ENCODE peak calls at places on chromosomes 2 and 18, in four cellular contexts. One of them, this sample, is unnamed.
A peak's percentile ranks its signal among the peaks of the same experiment; 100 is the strongest.

GRCh38 chr2:232898592-232899541 is 28.8 kb downstream of the SNORC start:
- DNase-seq in IMR-90: peak; percentile 75
- DNase-seq in neuronal stem cell: no peak
- DNase-seq in trophoblast cell: no peak
- DNase-seq in this sample: no peak

GRCh38 chr2:234032301-234032856 is 18.1 kb upstream of the SPP2 start:
- DNase-seq in IMR-90: peak; percentile 82
- DNase-seq in neuronal stem cell: no peak
- DNase-seq in trophoblast cell: no peak
- DNase-seq in this sample: no peak

GRCh38 chr2:235570966-235571692 is 77.3 kb downstream of the AGAP1 start:
- DNase-seq in IMR-90: no peak
- DNase-seq in neuronal stem cell: no peak
- DNase-seq in trophoblast cell: no peak
- DNase-seq in this sample: no peak

GRCh38 chr2:18610103-18610502 is 20.7 kb upstream of the NT5C1B start:
- DNase-seq in IMR-90: no peak
- DNase-seq in neuronal stem cell: no peak
- DNase-seq in trophoblast cell: no peak
- DNase-seq in this sample: no peak

GRCh38 chr2:110997646-110998045 is 123.1 kb upstream of the BCL2L11 start:
- DNase-seq in IMR-90: no peak
- DNase-seq in neuronal stem cell: no peak
- DNase-seq in trophoblast cell: no peak
- DNase-seq in this sample: no peak

GRCh38 chr2:134243244-134243643 is 10.6 kb upstream of the MGAT5 start:
- DNase-seq in IMR-90: no peak
- DNase-seq in neuronal stem cell: no peak
- DNase-seq in trophoblast cell: no peak
- DNase-seq in this sample: no peak

GRCh38 chr2:39265315-39265714 is 21.5 kb upstream of the CDKL4 start:
- DNase-seq in IMR-90: no peak
- DNase-seq in neuronal stem cell: no peak
- DNase-seq in trophoblast cell: no peak
- DNase-seq in this sample: no peak

GRCh38 chr2:239026711-239027430 is 179.0 kb downstream of the TWIST2 start:
- DNase-seq in IMR-90: no peak
- DNase-seq in neuronal stem cell: no peak
- DNase-seq in trophoblast cell: no peak
- DNase-seq in this sample: peak; percentile 64

GRCh38 chr2:161237397-161238263 is 70.6 kb upstream of the PSMD14 start:
- DNase-seq in IMR-90: peak; percentile 33
- DNase-seq in neuronal stem cell: peak; percentile 56
- DNase-seq in trophoblast cell: peak; percentile 29
- DNase-seq in this sample: peak; percentile 41

GRCh38 chr18:11674119-11674518 is 14.9 kb upstream of the GNAL start:
- DNase-seq in IMR-90: no peak
- DNase-seq in neuronal stem cell: no peak
- DNase-seq in trophoblast cell: no peak
- DNase-seq in this sample: no peak

DNA sequence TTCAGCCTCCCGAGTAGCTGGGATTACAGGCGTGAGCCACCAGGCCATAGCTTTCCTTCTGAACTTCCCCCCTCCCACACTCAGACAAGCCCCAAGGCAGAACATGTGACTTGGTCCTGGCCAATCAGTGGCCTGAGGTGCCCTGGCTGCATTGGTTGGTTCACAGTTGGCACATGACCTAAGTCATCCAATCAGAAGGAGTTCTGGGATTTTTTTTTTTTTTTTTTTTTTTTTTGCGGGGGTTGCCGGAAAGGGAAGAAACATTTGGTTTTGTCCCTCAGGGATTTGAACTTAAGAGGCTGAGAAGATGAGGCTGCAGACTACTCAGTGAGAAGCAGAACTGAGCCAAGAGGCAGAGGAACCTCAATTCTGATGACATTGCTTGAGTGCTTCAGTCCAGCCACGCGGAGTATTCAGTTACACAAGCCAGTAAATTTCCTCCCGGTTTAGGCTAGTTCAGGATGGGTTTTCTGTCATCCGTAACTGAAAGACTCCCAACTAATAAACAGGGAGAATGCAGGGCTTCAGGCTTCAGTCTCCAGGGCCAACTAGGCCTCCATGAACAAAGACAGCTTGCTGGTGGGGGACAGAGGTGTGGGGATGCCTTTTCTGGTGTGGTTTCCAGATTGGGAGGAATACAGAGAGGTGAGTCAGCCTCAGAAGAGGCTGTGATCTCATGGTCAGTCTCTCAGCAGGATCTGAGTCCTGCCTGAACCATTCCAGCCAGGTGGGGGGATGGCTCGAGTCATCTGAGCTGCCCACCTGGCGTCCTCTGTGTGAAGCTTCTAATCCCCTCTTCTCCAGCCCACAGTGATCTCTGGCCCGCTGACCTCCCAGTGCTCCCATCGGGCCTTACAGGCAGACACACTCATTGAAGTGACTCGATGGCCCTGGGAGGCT is 9.2 kb downstream of the PTMA start:
- DNase-seq in IMR-90: peak; percentile 76
- DNase-seq in neuronal stem cell: no peak
- DNase-seq in trophoblast cell: peak; percentile 87
- DNase-seq in this sample: peak; percentile 82
- H4K8ac ChIP-seq in IMR-90: no peak overlapping the region
- H4K8ac ChIP-seq in neuronal stem cell: no peak overlapping the region
- H4K8ac ChIP-seq in trophoblast cell: no peak overlapping the region
- H4K8ac ChIP-seq in this sample: no peak overlapping the region

GRCh38 chr2:121173112-121173511 is 111.9 kb downstream of the TFCP2L1 start:
- DNase-seq in IMR-90: no peak
- DNase-seq in neuronal stem cell: no peak
- DNase-seq in trophoblast cell: no peak
- DNase-seq in this sample: no peak

GRCh38 chr2:121170577-121170976 is 114.4 kb downstream of the TFCP2L1 start:
- DNase-seq in IMR-90: no peak
- DNase-seq in neuronal stem cell: no peak
- DNase-seq in trophoblast cell: no peak
- DNase-seq in this sample: no peak

GRCh38 chr2:121171625-121172119 is 113.3 kb downstream of the TFCP2L1 start:
- DNase-seq in IMR-90: no peak
- DNase-seq in neuronal stem cell: no peak
- DNase-seq in trophoblast cell: no peak
- DNase-seq in this sample: no peak

GRCh38 chr2:121173806-121174205 is 111.2 kb downstream of the TFCP2L1 start:
- DNase-seq in IMR-90: no peak
- DNase-seq in neuronal stem cell: no peak
- DNase-seq in trophoblast cell: no peak
- DNase-seq in this sample: no peak

GRCh38 chr2:121172456-121172855 is 112.5 kb downstream of the TFCP2L1 start:
- DNase-seq in IMR-90: no peak
- DNase-seq in neuronal stem cell: no peak
- DNase-seq in trophoblast cell: no peak
- DNase-seq in this sample: no peak
- H2AFZ ChIP-seq in IMR-90: no peak overlapping the region
- H2AFZ ChIP-seq in neuronal stem cell: no peak overlapping the region
- H2AFZ ChIP-seq in trophoblast cell: no peak overlapping the region
- H2AFZ ChIP-seq in this sample: no peak overlapping the region

GRCh38 chr2:20438334-20439192 is 8.3 kb upstream of the RHOB start:
- DNase-seq in IMR-90: peak; percentile 94
- DNase-seq in neuronal stem cell: no peak
- DNase-seq in trophoblast cell: no peak
- DNase-seq in this sample: no peak
- H4K8ac ChIP-seq in IMR-90: no peak overlapping the region
- H4K8ac ChIP-seq in neuronal stem cell: no peak overlapping the region
- H4K8ac ChIP-seq in trophoblast cell: no peak overlapping the region
- H4K8ac ChIP-seq in this sample: no peak overlapping the region

DNA sequence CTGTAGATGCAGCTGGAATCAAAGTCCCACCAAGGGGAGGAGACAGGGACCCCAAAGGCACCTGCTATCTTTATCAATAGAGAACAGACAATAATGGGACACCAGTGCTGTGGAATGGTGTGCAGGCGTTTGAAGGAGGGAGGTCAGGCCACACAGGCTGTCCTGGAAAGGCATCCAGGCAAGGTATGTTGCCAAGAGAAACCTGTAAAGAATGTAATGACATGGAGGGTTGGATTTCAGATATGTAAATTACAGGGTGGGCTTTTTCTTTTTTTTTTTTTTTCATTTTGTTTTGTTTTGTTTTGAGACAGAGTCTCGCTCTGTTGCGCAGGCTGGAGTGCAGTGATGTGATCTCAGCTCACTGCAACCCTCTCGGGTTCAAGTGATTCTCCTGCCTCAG is 9.8 kb upstream of the NMUR1 start:
- DNase-seq in IMR-90: no peak
- DNase-seq in neuronal stem cell: no peak
- DNase-seq in trophoblast cell: no peak
- DNase-seq in this sample: no peak
- H2AFZ ChIP-seq in IMR-90: no peak overlapping the region
- H2AFZ ChIP-seq in neuronal stem cell: peak overlapping the region; percentile 68
- H2AFZ ChIP-seq in trophoblast cell: no peak overlapping the region
- H2AFZ ChIP-seq in this sample: no peak overlapping the region

GRCh38 chr18:3451989-3452749 is 2.2 kb downstream of the TGIF1 start:
- DNase-seq in IMR-90: peak; percentile 69
- DNase-seq in neuronal stem cell: peak; percentile 54
- DNase-seq in trophoblast cell: peak; percentile 43
- DNase-seq in this sample: no peak

GRCh38 chr18:3448845-3449701 is 899 bp upstream of the TGIF1 start:
- DNase-seq in IMR-90: peak; percentile 90
- DNase-seq in neuronal stem cell: peak; percentile 57
- DNase-seq in trophoblast cell: peak; percentile 97
- DNase-seq in this sample: peak; percentile 63

GRCh38 chr18:3449702-3450357 is at the start of gene TGIF1:
- DNase-seq in IMR-90: peak; percentile 77
- DNase-seq in neuronal stem cell: peak; percentile 79
- DNase-seq in trophoblast cell: peak; percentile 69
- DNase-seq in this sample: peak; percentile 77

GRCh38 chr18:3451166-3451988 is 1.4 kb downstream of the TGIF1 start:
- DNase-seq in IMR-90: peak; percentile 89
- DNase-seq in neuronal stem cell: peak; percentile 89
- DNase-seq in trophoblast cell: peak; percentile 86
- DNase-seq in this sample: peak; percentile 70

DNA sequence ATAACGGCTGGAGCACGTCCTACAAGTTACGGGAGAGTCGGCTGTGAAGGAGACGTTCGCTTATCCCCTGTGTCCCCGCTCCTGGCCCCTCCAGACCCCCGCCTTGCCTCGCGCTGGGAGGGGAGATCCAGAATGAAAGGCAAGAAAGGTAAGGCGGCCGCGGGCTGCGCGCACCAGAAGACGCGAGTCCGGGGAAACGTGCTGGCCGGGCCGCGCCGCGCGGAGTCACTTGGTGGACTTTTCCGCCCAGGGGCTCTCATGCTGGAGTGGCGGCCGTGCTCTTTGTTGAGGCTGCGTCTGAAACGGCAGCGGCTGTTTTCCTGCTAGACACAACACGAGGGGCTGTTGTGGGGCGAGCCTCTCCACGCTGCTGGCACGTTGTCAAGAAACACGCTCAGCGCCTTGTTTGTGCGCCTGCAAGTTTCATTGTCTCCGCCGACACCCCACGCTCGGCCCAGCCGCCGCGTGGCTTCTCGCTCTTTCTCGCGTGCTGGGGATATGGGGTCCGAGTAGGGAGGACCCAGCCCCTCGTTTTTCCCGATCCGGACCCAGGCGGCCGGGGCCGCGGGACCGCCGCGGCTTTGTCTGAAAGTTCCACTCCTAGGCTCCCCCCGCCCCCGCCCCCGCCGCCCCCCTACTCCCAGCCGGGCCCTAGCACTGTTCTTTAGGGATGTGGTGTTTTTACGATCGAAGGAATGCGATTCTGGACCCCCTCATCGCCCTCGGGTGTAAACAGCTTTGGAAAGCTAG is 561 bp downstream of the TGIF1 start:
- DNase-seq in IMR-90: peak; percentile 73
- DNase-seq in neuronal stem cell: peak; percentile 23
- DNase-seq in trophoblast cell: peak; percentile 38
- DNase-seq in this sample: no peak
- H4K8ac ChIP-seq in IMR-90: peak overlapping the region; percentile 97
- H4K8ac ChIP-seq in neuronal stem cell: peak overlapping the region; percentile 7
- H4K8ac ChIP-seq in trophoblast cell: peak overlapping the region; percentile 40
- H4K8ac ChIP-seq in this sample: no peak overlapping the region

GRCh38 chr2:195480121-195480520 is 176.9 kb upstream of the SLC39A10 start:
- DNase-seq in IMR-90: no peak
- DNase-seq in neuronal stem cell: no peak
- DNase-seq in trophoblast cell: no peak
- DNase-seq in this sample: no peak
- H2AFZ ChIP-seq in IMR-90: no peak overlapping the region
- H2AFZ ChIP-seq in neuronal stem cell: no peak overlapping the region
- H2AFZ ChIP-seq in trophoblast cell: no peak overlapping the region
- H2AFZ ChIP-seq in this sample: no peak overlapping the region

DNA sequence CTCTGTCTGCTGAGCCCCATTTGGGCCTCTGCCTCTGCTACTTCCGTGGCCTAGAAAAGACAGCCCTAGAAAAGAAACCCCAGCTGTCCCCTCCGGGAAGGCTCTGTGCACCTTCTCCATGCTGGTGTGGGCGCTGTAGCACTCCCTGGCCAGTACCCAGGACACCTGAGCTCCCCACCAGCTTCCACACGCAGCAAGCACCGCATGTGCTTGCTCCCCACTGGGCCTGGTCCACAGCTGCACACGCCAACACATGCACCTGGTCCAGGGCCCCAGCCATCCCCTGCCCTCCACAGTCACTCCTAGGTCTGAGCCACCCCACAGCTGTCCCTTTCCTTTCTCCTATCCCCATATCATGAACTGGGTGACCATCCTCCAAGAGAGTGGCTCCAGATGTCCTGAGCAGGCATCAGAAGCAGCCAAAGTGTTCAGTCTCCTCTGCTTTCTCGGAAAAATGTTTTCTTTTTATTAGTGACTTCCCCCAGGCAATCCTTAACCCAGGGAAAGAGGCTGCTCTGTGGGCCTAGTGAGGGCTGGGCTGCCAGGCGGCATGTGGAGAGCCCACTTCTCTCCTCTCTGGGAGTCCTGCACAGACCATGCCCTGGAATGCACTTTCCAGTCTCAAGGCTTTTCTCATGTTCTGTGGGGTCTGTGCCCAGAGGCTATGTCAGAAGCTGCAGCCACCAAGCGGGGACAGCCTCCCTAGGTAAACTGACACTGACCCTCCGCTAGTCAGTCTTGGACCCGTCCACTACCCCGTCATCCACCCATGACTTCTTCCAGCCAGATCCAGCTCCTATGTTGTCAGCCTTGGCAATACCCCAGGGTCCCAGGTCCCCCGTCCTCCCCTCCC is 133.7 kb downstream of the KLHL29 start:
- DNase-seq in IMR-90: no peak
- DNase-seq in neuronal stem cell: no peak
- DNase-seq in trophoblast cell: no peak
- DNase-seq in this sample: no peak
- H4K8ac ChIP-seq in IMR-90: no peak overlapping the region
- H4K8ac ChIP-seq in neuronal stem cell: no peak overlapping the region
- H4K8ac ChIP-seq in trophoblast cell: no peak overlapping the region
- H4K8ac ChIP-seq in this sample: no peak overlapping the region

GRCh38 chr2:230266654-230267053 is 41.1 kb downstream of the SP140 start:
- DNase-seq in IMR-90: peak; percentile 1
- DNase-seq in neuronal stem cell: no peak
- DNase-seq in trophoblast cell: no peak
- DNase-seq in this sample: no peak
- H2AFZ ChIP-seq in IMR-90: no peak overlapping the region
- H2AFZ ChIP-seq in neuronal stem cell: no peak overlapping the region
- H2AFZ ChIP-seq in trophoblast cell: no peak overlapping the region
- H2AFZ ChIP-seq in this sample: no peak overlapping the region

GRCh38 chr2:128498589-128498988 is 179.9 kb upstream of the HS6ST1 start:
- DNase-seq in IMR-90: no peak
- DNase-seq in neuronal stem cell: no peak
- DNase-seq in trophoblast cell: no peak
- DNase-seq in this sample: no peak
- H4K8ac ChIP-seq in IMR-90: no peak overlapping the region
- H4K8ac ChIP-seq in neuronal stem cell: no peak overlapping the region
- H4K8ac ChIP-seq in trophoblast cell: no peak overlapping the region
- H4K8ac ChIP-seq in this sample: no peak overlapping the region

GRCh38 chr2:167292430-167293171 is 404.3 kb downstream of the XIRP2 start:
- DNase-seq in IMR-90: peak; percentile 93
- DNase-seq in neuronal stem cell: peak; percentile 92
- DNase-seq in trophoblast cell: peak; percentile 68
- DNase-seq in this sample: peak; percentile 96
- H2AFZ ChIP-seq in IMR-90: peak within 1 kb of the TSS; percentile 92
- H2AFZ ChIP-seq in neuronal stem cell: peak within 1 kb of the TSS; percentile 98
- H2AFZ ChIP-seq in trophoblast cell: peak within 1 kb of the TSS; percentile 60
- H2AFZ ChIP-seq in this sample: peak within 1 kb of the TSS; percentile 34